ENCODE peak calls at places on chromosomes 7 and 10, in ten cellular contexts. R is NCI-H1105, J is breast epithelium, U is retina, W is amniotic stem cell, G is left cardiac atrium, B is dorsolateral prefrontal cortex, V is DMS53, C is fibroblast of the conjunctiva, Y is H1. O is an unnamed sample.

GRCh38 chr7:50266893-50267386 is 37.6 kb upstream of the IKZF1 start:
- DNase-seq in R (no peak), B (no peak), G (no peak), J (no peak), U (no peak), W (no peak), V (no peak), Y (no peak), C (no peak), O (no peak)

GRCh38 chr10:27890971-27891370 is 107.9 kb downstream of the ODAD2 start:
- DNase-seq in V (peak), J (no peak), B (no peak), Y (no peak), G (no peak), U (no peak), C (no peak), W (no peak), R (no peak), O (no peak)

GRCh38 chr10:97714401-97715258 is 1.1 kb downstream of the MARVELD1 start:
- DNase-seq in J (peak), G (peak), B (no peak), Y (no peak), V (peak), R (peak), C (peak), W (peak), U (peak), O (peak)

GRCh38 chr10:2888403-2889004 is 178.8 kb upstream of the PFKP start:
- DNase-seq in C (no peak), Y (no peak), B (no peak), R (no peak), U (no peak), J (no peak), G (no peak), V (no peak), W (no peak), O (no peak)

GRCh38 chr10:83153714-83154113 is 985.6 kb upstream of the GHITM start:
- DNase-seq in W (no peak), B (no peak), G (no peak), V (no peak), R (no peak), U (peak), J (no peak), Y (no peak), C (no peak), O (no peak)

GRCh38 chr7:73504017-73504416 is 18.1 kb downstream of the BAZ1B start:
- DNase-seq in R (no peak), C (no peak), G (no peak), U (no peak), B (no peak), Y (no peak), V (no peak), W (no peak), J (no peak), O (no peak)

GRCh38 chr7:112537822-112538221 is 57.0 kb downstream of the LSMEM1 start:
- DNase-seq in G (no peak), B (no peak), R (peak), J (no peak), C (no peak), Y (no peak), U (no peak), V (no peak), W (no peak), O (no peak)

GRCh38 chr10:71048995-71049650 is 160.8 kb upstream of the PCBD1 start:
- DNase-seq in B (no peak), G (no peak), J (no peak), C (no peak), V (no peak), R (no peak), W (no peak), U (no peak), Y (no peak), O (no peak)

GRCh38 chr7:55212176-55212575 is 153.0 kb upstream of the LANCL2 start:
- DNase-seq in U (no peak), R (no peak), C (no peak), G (no peak), V (no peak), Y (no peak), W (no peak), J (no peak), B (no peak), O (no peak)

GRCh38 chr10:5413012-5413938 is 918 bp downstream of the NET1 start:
- DNase-seq in Y (no peak), G (no peak), R (no peak), J (no peak), C (no peak), U (peak), V (peak), W (no peak), B (no peak), O (no peak)

GRCh38 chr7:151990567-151990966 is 34.3 kb downstream of the GALNTL5 start:
- DNase-seq in B (no peak), V (peak), J (no peak), Y (no peak), U (no peak), G (no peak), R (no peak), W (no peak), C (no peak), O (no peak)

GRCh38 chr10:21528452-21529235 is 3.2 kb upstream of the SKIDA1 start:
- DNase-seq in V (peak), J (no peak), W (no peak), B (no peak), U (peak), R (no peak), C (no peak), Y (no peak), G (no peak), O (no peak)

GRCh38 chr7:2488272-2488645 is 12.1 kb upstream of the GRIFIN start:
- DNase-seq in G (peak), W (no peak), C (no peak), R (no peak), Y (no peak), U (no peak), V (no peak), B (no peak), J (no peak), O (no peak)

GRCh38 chr7:91434821-91435220 is 170.6 kb downstream of the FZD1 start:
- DNase-seq in J (no peak), G (no peak), R (no peak), B (no peak), Y (no peak), V (no peak), C (no peak), W (no peak), U (no peak), O (no peak)

GRCh38 chr10:61744469-61744868 is 81.7 kb downstream of the CABCOCO1 start:
- DNase-seq in U (no peak), W (no peak), Y (no peak), J (no peak), V (peak), G (no peak), C (no peak), B (no peak), R (no peak), O (no peak)

GRCh38 chr10:79045566-79046175 is 23.1 kb upstream of the ZMIZ1 start:
- DNase-seq in J (no peak), B (no peak), Y (no peak), C (no peak), U (no peak), W (no peak), R (no peak), G (peak), V (no peak), O (peak)

GRCh38 chr10:94524146-94524545 is 21.4 kb upstream of the HELLS start:
- DNase-seq in B (no peak), Y (no peak), R (no peak), J (no peak), C (no peak), G (no peak), W (no peak), V (no peak), U (no peak), O (no peak)

GRCh38 chr10:32190890-32191491 is 134.8 kb upstream of the KIF5B start:
- DNase-seq in J (no peak), R (no peak), C (no peak), V (peak), Y (no peak), B (no peak), W (no peak), U (peak), G (no peak), O (no peak)

O was measured in suprapubic skin.